ENCODE peak calls at places on chromosomes 6 and 20, in seven cellular contexts. B is HCT116, J is HL-60, I is K562, A is breast epithelium, L is stomach, W is GM23338. E is an unnamed sample.
A peak's percentile ranks its signal among the peaks of the same experiment; 100 is the strongest.

GRCh38 chr6:29737707-29738630 is 14.7 kb downstream of the HLA-F start:
- DNase-seq in L (peak; percentile 71), J (peak; percentile 7), W (peak; percentile 94), B (peak; percentile 59), I (peak; percentile 63), A (peak; percentile 46), E (peak; percentile 82)

GRCh38 chr6:170545405-170545804 is 7.7 kb downstream of the PSMB1 start:
- DNase-seq in A (no peak), W (no peak), I (no peak), B (no peak), J (no peak), L (no peak), E (no peak)

GRCh38 chr20:1417273-1417672 is 24.4 kb upstream of the FKBP1A start:
- DNase-seq in A (no peak), I (no peak), W (no peak), J (no peak), L (no peak), B (peak; percentile 38), E (no peak)

GRCh38 chr20:22931653-22932052 is 103.5 kb upstream of the SSTR4 start:
- DNase-seq in B (no peak), A (no peak), L (peak; percentile 70), W (no peak), J (no peak), I (no peak), E (no peak)

GRCh38 chr6:159461998-159462397 is 231.0 kb downstream of the SOD2 start:
- DNase-seq in B (no peak), J (peak; percentile 15), L (no peak), A (no peak), I (no peak), W (no peak), E (no peak)

GRCh38 chr6:107230448-107230847 is 115.1 kb upstream of the BEND3 start:
- DNase-seq in I (no peak), J (no peak), W (no peak), B (no peak), L (no peak), A (no peak), E (no peak)

GRCh38 chr6:138953451-138953850 is 34.6 kb downstream of the REPS1 start:
- DNase-seq in A (no peak), J (no peak), W (no peak), I (no peak), L (no peak), B (no peak), E (no peak)

GRCh38 chr20:57609086-57609841 is 11.0 kb downstream of the ZBP1 start:
- DNase-seq in A (no peak), B (no peak), W (no peak), L (no peak), J (no peak), I (no peak), E (no peak)

GRCh38 chr6:154797857-154798256 is 64.6 kb downstream of the SCAF8 start:
- DNase-seq in J (no peak), W (no peak), L (no peak), A (no peak), I (no peak), B (no peak), E (no peak)

GRCh38 chr20:46031014-46031569 is 2.1 kb downstream of the SLC12A5 start:
- DNase-seq in J (no peak), A (no peak), I (no peak), B (no peak), W (no peak), L (no peak), E (no peak)
- H3K27ac ChIP-seq in J (no peak overlapping the region), A (no peak overlapping the region), I (no peak overlapping the region), B (no peak overlapping the region), W (no peak overlapping the region), L (no peak overlapping the region), E (no peak overlapping the region)

GRCh38 chr6:7260291-7261029 is 52.5 kb downstream of the SSR1 start:
- DNase-seq in I (no peak), W (no peak), A (no peak), L (no peak), B (no peak), J (no peak), E (no peak)

GRCh38 chr6:7262746-7263335 is 50.2 kb downstream of the SSR1 start:
- DNase-seq in J (no peak), W (no peak), I (no peak), L (no peak), A (no peak), B (no peak), E (no peak)

GRCh38 chr6:7264041-7264440 is 49.0 kb downstream of the SSR1 start:
- DNase-seq in W (no peak), L (peak; percentile 18), J (no peak), I (no peak), A (no peak), B (no peak), E (no peak)

GRCh38 chr6:7262037-7262461 is 51.0 kb downstream of the SSR1 start:
- DNase-seq in W (peak; percentile 88), A (no peak), I (no peak), L (no peak), J (no peak), B (no peak), E (no peak)

DNA sequence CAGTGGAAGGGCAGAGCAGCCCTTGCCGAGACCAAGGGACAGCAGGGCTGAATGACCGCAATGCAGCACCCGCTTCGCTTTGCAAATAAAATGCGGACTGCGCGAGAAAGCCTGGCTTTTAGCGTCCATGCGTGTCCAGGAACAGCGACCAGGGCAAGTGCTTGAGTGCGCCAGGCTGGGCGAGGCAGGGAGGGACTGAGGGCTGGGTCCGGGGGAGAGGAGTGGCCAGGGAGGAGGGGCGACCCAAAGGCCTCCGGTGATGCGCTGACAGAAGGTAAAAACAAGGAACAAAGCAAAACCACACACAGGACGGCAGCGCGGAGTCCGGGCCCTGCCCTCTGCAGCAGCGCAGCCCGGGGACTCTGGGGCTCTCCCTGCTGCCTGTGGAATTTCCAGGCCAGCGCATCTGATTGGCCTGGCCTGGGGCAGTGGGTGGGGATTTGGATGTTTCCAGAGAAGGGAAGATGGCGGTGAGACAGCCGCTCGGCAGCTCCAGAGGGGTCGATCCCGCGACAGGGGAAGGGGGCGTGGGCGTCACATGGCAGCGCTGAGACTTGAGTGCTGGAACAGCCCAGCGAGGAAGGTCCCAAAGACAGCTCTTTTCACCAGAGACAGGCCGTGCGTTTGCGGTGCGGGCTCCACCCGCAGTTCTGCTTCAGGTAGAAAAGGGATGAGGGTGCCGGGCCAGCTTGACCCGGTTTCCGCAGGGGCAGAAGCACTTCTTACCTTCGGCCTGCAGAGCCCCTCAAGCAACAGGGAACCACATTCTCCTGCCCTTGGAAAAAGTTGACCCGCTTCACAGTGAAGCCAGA is 51.8 kb downstream of the SSR1 start:
- DNase-seq in L (peak; percentile 84), J (no peak), I (peak; percentile 94), B (peak; percentile 65), A (peak; percentile 90), W (peak; percentile 96), E (no peak)
- TF ChIP-seq POLR2AphosphoS5 in L (peak; percentile 74), J (peak; percentile 46), I (no peak), B (peak; percentile 93), A (no peak), W (peak; percentile 83), E (peak; percentile 56)

DNA sequence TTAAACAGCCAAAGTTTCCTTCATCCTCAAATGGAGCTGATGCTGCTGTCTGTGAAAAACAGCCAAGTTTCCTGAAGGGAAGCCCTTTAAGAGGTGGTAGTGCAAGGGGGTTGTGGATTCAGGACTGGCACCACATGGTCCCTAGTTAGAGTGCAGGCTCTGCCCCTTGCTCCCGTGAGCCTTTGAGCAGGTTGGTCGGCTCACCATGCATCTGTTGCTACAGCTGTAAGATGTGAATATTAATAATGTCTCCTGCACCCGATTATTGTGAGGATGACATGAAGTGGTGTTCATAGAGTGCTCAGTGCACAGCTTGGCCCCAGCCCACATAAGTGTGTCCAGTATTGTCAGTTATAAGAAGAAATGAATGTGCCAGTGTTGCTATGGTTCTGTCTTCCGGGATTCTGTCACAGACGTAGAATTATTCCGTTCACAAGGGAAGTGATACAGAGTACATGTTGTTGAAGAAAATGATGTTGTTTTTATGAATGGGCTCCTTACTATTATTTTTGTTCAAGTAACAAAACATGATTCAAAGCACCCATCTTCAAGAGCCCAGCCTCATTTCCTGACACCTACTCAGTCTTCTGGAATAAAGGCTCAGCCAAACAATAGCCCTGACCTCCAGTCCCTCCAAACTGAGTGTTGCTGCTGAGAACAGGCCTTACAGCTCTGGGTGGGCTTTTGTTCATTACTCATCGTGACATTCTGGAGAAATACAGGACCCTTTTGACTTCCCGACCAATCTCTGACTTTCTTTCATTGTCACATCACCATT is 2.9 kb upstream of the PKIG start:
- DNase-seq in I (no peak), L (no peak), A (no peak), J (no peak), W (no peak), B (no peak), E (no peak)
- H3K27ac ChIP-seq in I (no peak overlapping the region), L (no peak overlapping the region), A (peak overlapping the region; percentile 21), J (no peak overlapping the region), W (no peak overlapping the region), B (no peak overlapping the region), E (peak overlapping the region; percentile 85)

GRCh38 chr20:47212606-47213207 is 143.8 kb downstream of the ZMYND8 start:
- DNase-seq in B (no peak), L (no peak), I (no peak), J (no peak), A (no peak), W (no peak), E (no peak)

GRCh38 chr20:47211036-47211435 is 145.5 kb downstream of the ZMYND8 start:
- DNase-seq in I (no peak), L (no peak), J (no peak), W (no peak), A (no peak), B (no peak), E (no peak)

GRCh38 chr20:47215653-47216397 is 140.7 kb downstream of the ZMYND8 start:
- DNase-seq in I (no peak), A (no peak), J (no peak), B (no peak), L (no peak), W (no peak), E (no peak)

GRCh38 chr20:47216819-47217410 is 139.6 kb downstream of the ZMYND8 start:
- DNase-seq in L (no peak), J (no peak), B (no peak), W (no peak), A (no peak), I (no peak), E (no peak)

GRCh38 chr20:47213960-47214359 is 142.5 kb downstream of the ZMYND8 start:
- DNase-seq in W (no peak), L (no peak), B (no peak), J (no peak), I (no peak), A (no peak), E (no peak)
- TF ChIP-seq POLR2AphosphoS5 in W (no peak), L (no peak), B (no peak), J (no peak), I (no peak), A (no peak), E (no peak)

DNA sequence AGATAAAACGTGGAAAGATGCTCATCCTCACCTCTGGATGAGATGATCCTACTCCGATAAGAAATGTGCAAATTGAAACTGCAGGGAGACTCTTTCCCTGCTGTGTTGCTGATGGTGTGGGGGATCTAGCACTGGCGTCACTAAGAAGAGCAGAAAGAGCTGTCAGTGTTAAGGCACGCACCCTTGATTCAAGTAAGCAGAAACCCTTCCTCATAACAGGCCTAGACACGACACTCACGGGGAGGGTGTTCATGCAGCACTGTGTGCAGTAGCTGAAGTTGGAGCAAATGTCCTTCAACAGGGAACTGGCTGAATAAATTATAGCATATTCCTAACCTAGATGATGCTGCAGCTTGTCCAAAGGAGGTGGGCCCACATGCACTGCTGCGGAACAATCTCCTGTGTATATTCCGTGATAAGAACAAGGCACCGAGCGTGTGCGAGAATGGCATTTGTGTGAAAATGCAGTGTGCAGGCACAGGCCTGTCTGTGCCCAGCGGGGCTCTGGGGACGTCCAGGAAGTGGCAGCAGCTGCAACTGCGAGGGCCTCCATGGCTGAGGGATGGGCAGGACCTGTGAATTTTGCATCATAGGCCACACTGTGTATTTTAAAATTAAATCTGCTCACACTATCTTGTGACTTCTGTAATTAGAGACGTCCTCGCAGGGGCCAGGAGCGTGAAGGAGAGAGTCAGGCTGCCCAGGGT is 64.0 kb downstream of the TCP11 start:
- DNase-seq in A (peak; percentile 45), L (no peak), J (no peak), W (no peak), B (no peak), I (no peak), E (no peak)
- H3K27ac ChIP-seq in A (peak overlapping the region; percentile 5), L (no peak overlapping the region), J (no peak overlapping the region), W (no peak overlapping the region), B (no peak overlapping the region), I (no peak overlapping the region), E (no peak overlapping the region)